ENCODE peak calls at places on chromosomes 16 and 17, in six cellular contexts. Y, O, W, U, T and G are unnamed samples.

GRCh38 chr17:559699-560378 is 154.8 kb downstream of the VPS53 start:
- DNase-seq in Y (no peak), O (no peak), W (no peak), U (peak), T (no peak), G (no peak)

GRCh38 chr16:78096386-78096785 is 3.1 kb upstream of the WWOX start:
- DNase-seq in Y (no peak), O (no peak), W (no peak), U (no peak), T (no peak), G (no peak)

GRCh38 chr17:79741401-79741750 is 10.6 kb downstream of the ENPP7 start:
- DNase-seq in Y (no peak), O (no peak), W (no peak), U (no peak), T (no peak), G (no peak)

GRCh38 chr17:13931752-13932477 is 137.4 kb upstream of the COX10 start:
- DNase-seq in Y (no peak), O (peak), W (no peak), U (peak), T (no peak), G (no peak)

GRCh38 chr17:4710693-4711634 is 532 bp downstream of the ARRB2 start:
- DNase-seq in Y (no peak), O (peak), W (peak), U (no peak), T (no peak), G (no peak)

GRCh38 chr17:43880420-43880991 is 26.8 kb downstream of the MPP2 start:
- DNase-seq in Y (peak), O (peak), W (peak), U (no peak), T (peak), G (no peak)

GRCh38 chr17:57868007-57868774 is 18.3 kb upstream of the MRPS23 start:
- DNase-seq in Y (peak), O (peak), W (peak), U (peak), T (peak), G (no peak)

GRCh38 chr17:63542942-63543821 is 7.1 kb upstream of the DCAF7 start:
- DNase-seq in Y (no peak), O (peak), W (no peak), U (no peak), T (peak), G (no peak)

GRCh38 chr17:28413804-28414203 is 7.8 kb upstream of the SLC46A1 start:
- DNase-seq in Y (no peak), O (no peak), W (no peak), U (no peak), T (no peak), G (no peak)

GRCh38 chr17:80701730-80702129 is 157.1 kb downstream of the RPTOR start:
- DNase-seq in Y (no peak), O (no peak), W (no peak), U (no peak), T (no peak), G (no peak)

GRCh38 chr17:34393401-34393800 is 30.4 kb upstream of the CCL1 start:
- DNase-seq in Y (no peak), O (no peak), W (no peak), U (no peak), T (no peak), G (peak)

GRCh38 chr16:31253642-31254045 is 6.1 kb upstream of the ITGAM start:
- DNase-seq in Y (peak), O (peak), W (peak), U (no peak), T (no peak), G (no peak)

GRCh38 chr16:2912330-2913199 is 834 bp downstream of the FLYWCH1 start:
- DNase-seq in Y (peak), O (peak), W (peak), U (peak), T (peak), G (peak)

GRCh38 chr17:75619506-75620431 is 13.5 kb upstream of the SMIM5 start:
- DNase-seq in Y (peak), O (no peak), W (peak), U (no peak), T (peak), G (no peak)

GRCh38 chr17:32319548-32319905 is 22.4 kb downstream of the C17orf75 start:
- DNase-seq in Y (peak), O (peak), W (peak), U (peak), T (peak), G (peak)

GRCh38 chr17:30368896-30369720 is 9.6 kb upstream of the CPD start:
- DNase-seq in Y (no peak), O (no peak), W (no peak), U (no peak), T (no peak), G (no peak)

GRCh38 chr17:56798916-56799315 is 34.8 kb downstream of the C17orf67 start:
- DNase-seq in Y (no peak), O (no peak), W (no peak), U (no peak), T (no peak), G (peak)

GRCh38 chr17:69779378-69780214 is 295.4 kb upstream of the KCNJ16 start:
- DNase-seq in Y (peak), O (no peak), W (no peak), U (peak), T (no peak), G (no peak)

GRCh38 chr17:19578545-19578944 is 44.9 kb downstream of the SLC47A1 start:
- DNase-seq in Y (no peak), O (no peak), W (no peak), U (no peak), T (no peak), G (no peak)

GRCh38 chr17:48549909-48550308 is 5.0 kb upstream of the HOXB2 start:
- DNase-seq in Y (no peak), O (no peak), W (no peak), U (no peak), T (no peak), G (no peak)

GRCh38 chr16:53745126-53745525 is 41.2 kb downstream of the FTO start:
- DNase-seq in Y (no peak), O (no peak), W (no peak), U (no peak), T (no peak), G (no peak)

GRCh38 chr16:4972938-4973587 is 14.9 kb downstream of the SEC14L5 start:
- DNase-seq in Y (no peak), O (no peak), W (no peak), U (no peak), T (no peak), G (no peak)

GRCh38 chr17:76527430-76528111 is 9.9 kb downstream of the CYGB start:
- DNase-seq in Y (no peak), O (peak), W (peak), U (peak), T (peak), G (no peak)

GRCh38 chr16:86924537-86924936 is 346.2 kb downstream of the FOXL1 start:
- DNase-seq in Y (no peak), O (no peak), W (no peak), U (peak), T (no peak), G (no peak)

GRCh38 chr16:2933136-2933535 is 21.4 kb downstream of the FLYWCH1 start:
- DNase-seq in Y (no peak), O (no peak), W (no peak), U (no peak), T (no peak), G (no peak)

GRCh38 chr17:39739020-39739884 is 1.5 kb downstream of the GRB7 start:
- DNase-seq in Y (peak), O (peak), W (no peak), U (no peak), T (peak), G (peak)

GRCh38 chr16:24118126-24118821 is 137.9 kb upstream of the CACNG3 start:
- DNase-seq in Y (no peak), O (no peak), W (no peak), U (no peak), T (no peak), G (no peak)

GRCh38 chr16:19613834-19614233 is 58.3 kb downstream of the VPS35L start:
- DNase-seq in Y (no peak), O (no peak), W (no peak), U (no peak), T (no peak), G (no peak)

GRCh38 chr16:82293671-82294070 is 123.6 kb upstream of the MPHOSPH6 start:
- DNase-seq in Y (no peak), O (no peak), W (no peak), U (no peak), T (no peak), G (no peak)

GRCh38 chr16:11597737-11598136 is 11.0 kb upstream of the LITAF start:
- DNase-seq in Y (no peak), O (no peak), W (no peak), U (no peak), T (no peak), G (no peak)

GRCh38 chr16:27226476-27226875 is 23.1 kb downstream of the KDM8 start:
- DNase-seq in Y (no peak), O (no peak), W (no peak), U (no peak), T (no peak), G (no peak)

GRCh38 chr17:64781394-64781793 is 119.3 kb upstream of the SMURF2 start:
- DNase-seq in Y (no peak), O (peak), W (peak), U (no peak), T (peak), G (no peak)

GRCh38 chr17:64148017-64148631 is 18.2 kb upstream of the ERN1 start:
- DNase-seq in Y (no peak), O (no peak), W (no peak), U (no peak), T (no peak), G (no peak)

GRCh38 chr17:38982858-38983746 is 15.9 kb upstream of the FBXO47 start:
- DNase-seq in Y (peak), O (peak), W (peak), U (peak), T (no peak), G (peak)